ENCODE peak calls at places on chromosomes 2 and 18, in eight cellular contexts. S is lung, M is ascending aorta, H is endodermal cell, D is epithelial cell of esophagus, A is B cell, N is neural crest cell, V is heart right ventricle. W is an unnamed sample.

GRCh38 chr18:76493213-76494107 is 1.6 kb downstream of the ZNF516 start:
- DNase-seq in A (peak), V (no peak), N (peak), D (peak), H (peak), S (no peak), M (no peak), W (peak)

GRCh38 chr2:230691005-230691647 is 21.5 kb upstream of the CAB39 start:
- DNase-seq in N (no peak), M (no peak), S (no peak), D (peak), A (no peak), V (no peak), H (peak), W (peak)

GRCh38 chr18:61972389-61973264 is 79.8 kb upstream of the RNF152 start:
- DNase-seq in V (no peak), N (no peak), H (peak), S (no peak), M (no peak), A (no peak), D (no peak), W (no peak)

GRCh38 chr2:31877008-31877407 is 133.8 kb downstream of the MEMO1 start:
- DNase-seq in V (no peak), A (no peak), D (peak), H (no peak), N (no peak), S (no peak), M (no peak), W (peak)

GRCh38 chr18:36402765-36403396 is 105.4 kb downstream of the FHOD3 start:
- DNase-seq in D (no peak), N (no peak), A (no peak), S (no peak), H (peak), V (peak), M (peak), W (no peak)

GRCh38 chr2:37367984-37368383 is 23.6 kb downstream of the QPCT start:
- DNase-seq in M (no peak), D (no peak), A (no peak), N (no peak), V (no peak), S (no peak), H (peak), W (no peak)

GRCh38 chr2:239569401-239570090 is 168.7 kb upstream of the HDAC4 start:
- DNase-seq in D (no peak), M (no peak), V (no peak), A (no peak), S (no peak), H (no peak), N (no peak), W (peak)

GRCh38 chr2:109701362-109701761 is 87.2 kb downstream of the SOWAHC start:
- DNase-seq in H (no peak), D (peak), M (no peak), S (no peak), V (no peak), N (no peak), A (no peak), W (peak)

GRCh38 chr2:107693604-107694003 is 133.1 kb upstream of the RGPD4 start:
- DNase-seq in A (no peak), H (no peak), D (no peak), M (no peak), N (no peak), V (no peak), S (no peak), W (no peak)

GRCh38 chr2:238999290-238999741 is 151.4 kb downstream of the TWIST2 start:
- DNase-seq in N (no peak), S (no peak), D (no peak), V (no peak), H (peak), A (no peak), M (no peak), W (no peak)

GRCh38 chr2:50556934-50557575 is 474.9 kb downstream of the NRXN1 start:
- DNase-seq in M (no peak), A (no peak), H (no peak), N (no peak), S (no peak), D (peak), V (no peak), W (peak)

GRCh38 chr2:222922019-222922800 is 61.4 kb downstream of the ACSL3 start:
- DNase-seq in S (no peak), D (no peak), M (no peak), V (no peak), N (no peak), A (no peak), H (no peak), W (no peak)

GRCh38 chr18:49811151-49811938 is 2.0 kb downstream of the ACAA2 start:
- DNase-seq in M (no peak), N (no peak), H (no peak), V (no peak), S (no peak), A (no peak), D (no peak), W (no peak)

GRCh38 chr18:77191241-77191751 is 58.4 kb upstream of the GALR1 start:
- DNase-seq in N (no peak), H (no peak), S (no peak), A (no peak), M (no peak), V (no peak), D (peak), W (no peak)

GRCh38 chr2:237137626-237138323 is 52.1 kb downstream of the COPS8 start:
- DNase-seq in D (no peak), M (no peak), A (no peak), V (no peak), S (no peak), H (no peak), N (no peak), W (no peak)

GRCh38 chr2:234245945-234246344 is 195.4 kb downstream of the SPP2 start:
- DNase-seq in M (no peak), A (no peak), S (no peak), V (no peak), H (no peak), N (no peak), D (peak), W (peak)

GRCh38 chr2:172455121-172455515 is 27.7 kb downstream of the ITGA6 start:
- DNase-seq in H (no peak), M (no peak), V (no peak), A (no peak), S (peak), N (no peak), D (peak), W (no peak)

GRCh38 chr18:32769242-32770180 is 3.3 kb downstream of the KLHL14 start:
- DNase-seq in N (peak), H (peak), D (no peak), M (no peak), A (peak), S (no peak), V (no peak), W (no peak)

GRCh38 chr18:76973512-76974302 is 151.3 kb downstream of the ZNF236 start:
- DNase-seq in N (no peak), A (no peak), M (no peak), S (no peak), V (no peak), H (no peak), D (no peak), W (no peak)

GRCh38 chr2:86445436-86445835 is 4.3 kb downstream of the KDM3A start:
- DNase-seq in S (no peak), D (no peak), V (no peak), A (no peak), H (no peak), N (no peak), M (no peak), W (no peak)

GRCh38 chr2:67879586-67880290 is 183.1 kb downstream of the C1D start:
- DNase-seq in H (no peak), N (no peak), S (no peak), V (no peak), M (no peak), A (no peak), D (peak), W (peak)

GRCh38 chr2:219119422-219120043 is 41.1 kb downstream of the NHEJ1 start:
- DNase-seq in V (peak), D (peak), M (no peak), N (peak), H (peak), S (peak), A (peak), W (peak)

GRCh38 chr2:138948070-138948539 is 167.9 kb upstream of the NXPH2 start:
- DNase-seq in A (no peak), V (peak), M (no peak), S (no peak), N (no peak), H (no peak), D (peak), W (peak)

GRCh38 chr2:204033601-204034495 is 97.3 kb downstream of the ICOS start:
- DNase-seq in N (no peak), A (no peak), H (no peak), V (no peak), S (no peak), M (no peak), D (no peak), W (no peak)

GRCh38 chr2:181106789-181107418 is 126.5 kb downstream of the UBE2E3 start:
- DNase-seq in A (no peak), H (no peak), V (no peak), S (no peak), M (no peak), D (peak), N (no peak), W (peak)

GRCh38 chr2:47054036-47054555 is 101.0 kb downstream of the STPG4 start:
- DNase-seq in D (no peak), V (no peak), H (no peak), A (no peak), S (no peak), N (no peak), M (no peak), W (no peak)

GRCh38 chr2:122864728-122865127 is 1109.3 kb downstream of the TSN start:
- DNase-seq in D (no peak), S (no peak), H (no peak), V (no peak), M (no peak), N (no peak), A (no peak), W (peak)

GRCh38 chr2:165067958-165068612 is 112.8 kb upstream of the SLC38A11 start:
- DNase-seq in V (peak), H (peak), D (peak), A (no peak), M (no peak), S (peak), N (peak), W (no peak)

GRCh38 chr2:203599509-203599908 is 64.4 kb upstream of the RAPH1 start:
- DNase-seq in A (no peak), D (no peak), H (no peak), V (no peak), S (no peak), N (no peak), M (no peak), W (no peak)

GRCh38 chr2:70985956-70986355 is 7.5 kb downstream of the ANKRD53 start:
- DNase-seq in A (no peak), D (no peak), M (no peak), N (no peak), V (no peak), H (peak), S (no peak), W (no peak)

GRCh38 chr2:174511580-174512260 is 24.9 kb upstream of the GPR155 start:
- DNase-seq in N (no peak), A (no peak), M (no peak), V (no peak), H (no peak), D (no peak), S (no peak), W (no peak)

GRCh38 chr2:44215827-44216226 is 47.2 kb downstream of the PPM1B start:
- DNase-seq in M (no peak), A (no peak), N (no peak), V (no peak), H (no peak), S (no peak), D (no peak), W (no peak)

GRCh38 chr2:44218771-44219170 is 50.1 kb downstream of the PPM1B start:
- DNase-seq in S (no peak), D (no peak), A (no peak), H (no peak), M (no peak), N (no peak), V (no peak), W (no peak)
- TF ChIP-seq CTCF in S (no peak), D (no peak), A (no peak), H (peak), M (no peak), N (no peak), V (no peak), W (no peak)

GRCh38 chr2:53438056-53438455 is 329.5 kb upstream of the CHAC2 start:
- DNase-seq in S (no peak), M (no peak), A (no peak), H (no peak), D (no peak), V (no peak), N (no peak), W (no peak)

GRCh38 chr2:53437371-53437770 is 330.2 kb upstream of the CHAC2 start:
- DNase-seq in M (no peak), S (no peak), H (no peak), N (no peak), V (no peak), D (peak), A (no peak), W (no peak)

GRCh38 chr2:53445376-53446072 is 322.1 kb upstream of the CHAC2 start:
- DNase-seq in V (no peak), S (no peak), M (no peak), H (no peak), A (no peak), N (no peak), D (peak), W (peak)

GRCh38 chr2:53438692-53439091 is 328.9 kb upstream of the CHAC2 start:
- DNase-seq in A (no peak), M (no peak), N (no peak), H (no peak), D (no peak), V (no peak), S (no peak), W (no peak)

DNA sequence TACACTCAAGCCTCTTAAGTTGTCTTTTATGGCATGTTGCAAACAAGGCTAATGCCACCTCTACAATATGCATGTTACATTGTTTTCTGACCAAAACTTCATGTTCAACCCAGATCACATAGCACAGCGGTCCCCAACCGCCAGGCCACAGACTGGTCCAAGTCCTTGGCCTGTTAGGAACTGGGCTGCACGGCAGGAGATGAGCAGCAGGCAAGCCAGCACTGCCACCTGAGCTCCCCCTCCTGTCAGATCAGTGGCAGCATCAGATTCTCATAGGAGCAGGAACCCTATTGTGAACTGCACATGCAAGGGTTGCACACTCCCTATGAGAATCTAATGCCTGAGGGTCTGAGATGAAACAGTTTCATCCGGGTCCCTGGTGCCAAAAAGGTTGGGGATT is 324.8 kb upstream of the CHAC2 start:
- DNase-seq in H (peak), A (no peak), S (no peak), N (no peak), D (peak), V (no peak), M (no peak), W (peak)
- TF ChIP-seq CTCF in H (peak), A (no peak), S (no peak), N (no peak), D (peak), V (no peak), M (no peak), W (peak)

GRCh38 chr2:21754164-21754788 is 630.5 kb downstream of the TDRD15 start:
- DNase-seq in A (no peak), M (no peak), H (peak), D (no peak), S (no peak), N (no peak), V (peak), W (no peak)
- TF ChIP-seq CTCF in A (no peak), M (peak), H (peak), D (no peak), S (no peak), N (peak), V (peak), W (peak)

GRCh38 chr2:229416116-229416694 is 145.1 kb upstream of the PID1 start:
- DNase-seq in H (no peak), M (peak), V (peak), N (no peak), A (no peak), D (no peak), S (peak), W (peak)
- TF ChIP-seq CTCF in H (no peak), M (no peak), V (no peak), N (no peak), A (no peak), D (no peak), S (no peak), W (no peak)

DNA sequence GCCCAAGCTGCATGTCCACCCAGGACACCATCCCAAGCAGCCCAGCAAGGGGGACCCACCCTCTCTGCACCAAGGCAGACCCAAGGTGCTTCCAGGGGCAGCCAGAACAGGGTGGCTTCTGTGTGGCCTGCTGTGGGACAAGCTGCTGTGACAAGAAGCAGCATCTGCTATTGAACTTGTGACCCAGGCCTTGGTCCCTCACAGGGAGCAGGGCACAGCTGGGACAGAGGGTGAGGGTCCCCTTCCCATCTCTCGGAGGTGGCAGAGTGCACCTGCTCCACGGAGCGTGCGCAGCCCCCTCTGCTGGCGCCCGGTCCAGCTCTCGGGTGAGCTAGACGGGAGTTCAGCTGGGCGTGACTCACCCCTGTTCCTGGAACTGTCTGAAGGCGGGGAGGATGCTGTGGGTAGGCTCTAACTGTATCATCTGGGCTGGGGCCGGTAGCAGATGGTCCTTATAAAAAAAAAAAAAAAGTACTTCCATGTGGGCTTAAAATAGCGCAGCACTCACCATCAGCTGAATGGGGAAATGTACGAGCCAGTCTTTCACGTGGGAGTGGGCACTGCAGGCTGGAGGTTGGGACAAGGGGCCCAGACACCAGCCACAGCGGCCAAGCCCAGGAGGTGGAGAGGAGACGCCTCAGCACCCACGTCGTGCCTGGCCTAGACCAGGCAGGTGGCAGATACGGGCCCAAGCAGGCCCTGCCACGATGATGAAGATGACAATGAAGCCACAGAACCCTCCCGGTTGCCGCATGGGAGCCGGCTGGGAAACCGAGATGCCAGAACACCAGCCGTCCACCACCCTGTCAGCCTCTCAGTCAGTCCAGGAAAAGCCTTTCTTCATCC is 136.8 kb upstream of the ID2 start:
- DNase-seq in S (peak), A (peak), V (peak), N (no peak), H (peak), M (peak), D (no peak), W (peak)
- TF ChIP-seq CTCF in S (no peak), A (peak), V (peak), N (no peak), H (peak), M (no peak), D (no peak), W (no peak)

GRCh38 chr2:61853086-61853847 is 593 bp downstream of the FAM161A start:
- DNase-seq in D (peak), A (peak), M (peak), H (no peak), S (no peak), V (no peak), N (no peak), W (peak)
- TF ChIP-seq CTCF in D (no peak), A (no peak), M (no peak), H (no peak), S (no peak), V (no peak), N (no peak), W (no peak)

GRCh38 chr2:212987492-212987891 is 163.9 kb downstream of the IKZF2 start:
- DNase-seq in A (no peak), S (no peak), M (no peak), D (no peak), H (no peak), N (no peak), V (no peak), W (no peak)

GRCh38 chr2:212994976-212995375 is 156.4 kb downstream of the IKZF2 start:
- DNase-seq in H (no peak), V (no peak), D (peak), M (no peak), S (no peak), A (no peak), N (no peak), W (peak)

GRCh38 chr2:212991120-212991519 is 160.3 kb downstream of the IKZF2 start:
- DNase-seq in N (no peak), A (no peak), H (no peak), D (no peak), M (no peak), S (no peak), V (no peak), W (no peak)

GRCh38 chr2:212995920-212996319 is 155.5 kb downstream of the IKZF2 start:
- DNase-seq in V (no peak), A (no peak), S (no peak), H (no peak), N (no peak), M (no peak), D (peak), W (peak)

GRCh38 chr2:212990697-212991096 is 160.7 kb downstream of the IKZF2 start:
- DNase-seq in S (no peak), A (no peak), H (no peak), V (no peak), D (no peak), N (no peak), M (no peak), W (no peak)
- TF ChIP-seq CTCF in S (no peak), A (no peak), H (no peak), V (no peak), D (no peak), N (no peak), M (no peak), W (no peak)

GRCh38 chr2:213224366-213224765 is 59.9 kb upstream of the SPAG16 start:
- DNase-seq in H (no peak), A (no peak), S (no peak), D (peak), M (no peak), V (no peak), N (no peak), W (no peak)

GRCh38 chr2:213219816-213220215 is 64.4 kb upstream of the SPAG16 start:
- DNase-seq in A (no peak), H (no peak), S (no peak), V (no peak), N (no peak), M (no peak), D (peak), W (no peak)

GRCh38 chr2:213221962-213222361 is 62.3 kb upstream of the SPAG16 start:
- DNase-seq in M (no peak), D (no peak), N (no peak), A (no peak), S (no peak), V (no peak), H (no peak), W (no peak)

GRCh38 chr2:213216461-213216860 is 65.0 kb upstream of the IKZF2 start:
- DNase-seq in S (no peak), H (no peak), D (peak), N (no peak), M (no peak), V (no peak), A (no peak), W (peak)

GRCh38 chr2:213220967-213221603 is 63.2 kb upstream of the SPAG16 start:
- DNase-seq in A (no peak), S (no peak), V (no peak), H (no peak), D (no peak), N (no peak), M (no peak), W (no peak)
- TF ChIP-seq CTCF in A (no peak), S (no peak), V (no peak), H (peak), D (no peak), N (no peak), M (no peak), W (no peak)